ENCODE peak calls at places on chromosomes 1 and 21, in five cellular contexts. One of them, this sample, is unnamed. For H3K4me1, the result is how much of the 10 kb centered on the place peaks cover.

GRCh38 chr1:34549199-34549598 is 205.6 kb upstream of the GJB5 start:
- DNase-seq in GM12878: no peak
- DNase-seq in H1: peak
- DNase-seq in HepG2: peak
- DNase-seq in K562: no peak
- DNase-seq in this sample: no peak

GRCh38 chr1:66919828-66920227 is 4.8 kb downstream of the DNAI4 start:
- DNase-seq in GM12878: no peak
- DNase-seq in H1: no peak
- DNase-seq in HepG2: no peak
- DNase-seq in K562: no peak
- DNase-seq in this sample: no peak

GRCh38 chr1:72283204-72284083 is 1.1 kb upstream of the NEGR1 start:
- DNase-seq in GM12878: no peak
- DNase-seq in H1: no peak
- DNase-seq in HepG2: no peak
- DNase-seq in K562: no peak
- DNase-seq in this sample: peak

GRCh38 chr1:116331523-116331922 is 41.5 kb upstream of the ATP1A1 start:
- DNase-seq in GM12878: no peak
- DNase-seq in H1: no peak
- DNase-seq in HepG2: no peak
- DNase-seq in K562: no peak
- DNase-seq in this sample: no peak

GRCh38 chr1:233359431-233359830 is 31.9 kb downstream of the MAP3K21 start:
- DNase-seq in GM12878: no peak
- DNase-seq in H1: no peak
- DNase-seq in HepG2: peak
- DNase-seq in K562: no peak
- DNase-seq in this sample: peak

GRCh38 chr1:156051011-156051725 is 2.4 kb downstream of the UBQLN4 start:
- DNase-seq in GM12878: no peak
- DNase-seq in H1: no peak
- DNase-seq in HepG2: no peak
- DNase-seq in K562: no peak
- DNase-seq in this sample: no peak

GRCh38 chr1:21966247-21967000 is 10.4 kb upstream of the CELA3B start:
- DNase-seq in GM12878: no peak
- DNase-seq in H1: no peak
- DNase-seq in HepG2: peak
- DNase-seq in K562: no peak
- DNase-seq in this sample: peak

GRCh38 chr1:75430526-75430925 is 180.4 kb downstream of the SLC44A5 start:
- DNase-seq in GM12878: no peak
- DNase-seq in H1: no peak
- DNase-seq in HepG2: no peak
- DNase-seq in K562: no peak
- DNase-seq in this sample: no peak

GRCh38 chr1:204842892-204843291 is 27.8 kb upstream of the NFASC start:
- DNase-seq in GM12878: no peak
- DNase-seq in H1: no peak
- DNase-seq in HepG2: no peak
- DNase-seq in K562: no peak
- DNase-seq in this sample: no peak

GRCh38 chr21:33825898-33826297 is 89.7 kb downstream of the ATP5PO start:
- DNase-seq in GM12878: no peak
- DNase-seq in H1: no peak
- DNase-seq in HepG2: no peak
- DNase-seq in K562: no peak
- DNase-seq in this sample: no peak

GRCh38 chr1:170310931-170311330 is 165.2 kb downstream of the NTMT2 start:
- DNase-seq in GM12878: no peak
- DNase-seq in H1: no peak
- DNase-seq in HepG2: no peak
- DNase-seq in K562: no peak
- DNase-seq in this sample: no peak

GRCh38 chr1:165851034-165851658 is 23.7 kb downstream of the UCK2 start:
- DNase-seq in GM12878: no peak
- DNase-seq in H1: no peak
- DNase-seq in HepG2: no peak
- DNase-seq in K562: no peak
- DNase-seq in this sample: no peak

GRCh38 chr1:95171270-95172245 is 54.4 kb downstream of the TLCD4 start:
- DNase-seq in GM12878: no peak
- DNase-seq in H1: no peak
- DNase-seq in HepG2: no peak
- DNase-seq in K562: no peak
- DNase-seq in this sample: no peak

GRCh38 chr1:183953031-183953430 is 84.5 kb downstream of the COLGALT2 start:
- DNase-seq in GM12878: no peak
- DNase-seq in H1: no peak
- DNase-seq in HepG2: no peak
- DNase-seq in K562: no peak
- DNase-seq in this sample: no peak

GRCh38 chr1:225299624-225300023 is 128.2 kb downstream of the LBR start:
- DNase-seq in GM12878: no peak
- DNase-seq in H1: no peak
- DNase-seq in HepG2: no peak
- DNase-seq in K562: no peak
- DNase-seq in this sample: no peak

GRCh38 chr1:170964506-170964905 is 29.2 kb downstream of the MROH9 start:
- DNase-seq in GM12878: no peak
- DNase-seq in H1: no peak
- DNase-seq in HepG2: no peak
- DNase-seq in K562: no peak
- DNase-seq in this sample: no peak

GRCh38 chr1:2778220-2778592 is 23.3 kb downstream of the TTC34 start:
- DNase-seq in GM12878: no peak
- DNase-seq in H1: no peak
- DNase-seq in HepG2: no peak
- DNase-seq in K562: no peak
- DNase-seq in this sample: no peak

GRCh38 chr1:161727343-161727924 is 6.1 kb downstream of the FCRLB start:
- DNase-seq in GM12878: no peak
- DNase-seq in H1: no peak
- DNase-seq in HepG2: no peak
- DNase-seq in K562: no peak
- DNase-seq in this sample: no peak

GRCh38 chr1:173280899-173281660 is 73.9 kb upstream of the TNFSF4 start:
- DNase-seq in GM12878: no peak
- DNase-seq in H1: no peak
- DNase-seq in HepG2: no peak
- DNase-seq in K562: no peak
- DNase-seq in this sample: no peak

GRCh38 chr1:47228644-47229030 is 3.4 kb downstream of the TAL1 start:
- DNase-seq in GM12878: no peak
- DNase-seq in H1: no peak
- DNase-seq in HepG2: no peak
- DNase-seq in K562: no peak
- DNase-seq in this sample: no peak

GRCh38 chr1:67159233-67159632 is 7.0 kb upstream of the IL23R start:
- DNase-seq in GM12878: no peak
- DNase-seq in H1: no peak
- DNase-seq in HepG2: no peak
- DNase-seq in K562: no peak
- DNase-seq in this sample: no peak

GRCh38 chr21:33587792-33588484 is 546 bp downstream of the DONSON start:
- DNase-seq in GM12878: no peak
- DNase-seq in H1: no peak
- DNase-seq in HepG2: no peak
- DNase-seq in K562: no peak
- DNase-seq in this sample: peak

GRCh38 chr1:116161390-116161789 is 50.2 kb downstream of the MAB21L3 start:
- DNase-seq in GM12878: no peak
- DNase-seq in H1: no peak
- DNase-seq in HepG2: no peak
- DNase-seq in K562: no peak
- DNase-seq in this sample: no peak

DNA sequence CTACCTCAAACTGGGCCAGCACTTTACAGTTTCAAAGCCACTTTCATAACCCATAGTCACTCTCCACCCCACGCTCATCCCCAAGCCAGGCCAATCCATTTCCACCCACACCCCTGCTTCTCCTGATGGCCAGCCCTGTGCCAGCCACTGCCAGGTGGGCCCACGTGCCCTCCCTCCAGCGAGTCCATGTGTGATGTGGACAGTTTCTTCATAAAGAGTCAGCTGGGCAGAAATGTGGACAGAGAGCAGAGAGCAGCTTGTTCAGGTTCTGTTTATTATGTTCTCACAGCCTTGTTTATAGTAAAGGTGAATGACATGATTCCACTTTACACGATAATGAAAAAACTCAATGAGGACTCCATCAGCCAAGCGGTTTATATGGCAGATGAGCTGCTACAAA is 37.4 kb upstream of the RGS16 start:
- DNase-seq in GM12878: no peak
- DNase-seq in H1: no peak
- DNase-seq in HepG2: no peak
- DNase-seq in K562: no peak
- DNase-seq in this sample: no peak
- H3K4me1 ChIP-seq in GM12878: under half
- H3K4me1 ChIP-seq in H1: under half
- H3K4me1 ChIP-seq in HepG2: under half
- H3K4me1 ChIP-seq in K562: under half
- H3K4me1 ChIP-seq in this sample: under half

GRCh38 chr1:199847021-199847420 is 180.5 kb upstream of the NR5A2 start:
- DNase-seq in GM12878: no peak
- DNase-seq in H1: no peak
- DNase-seq in HepG2: no peak
- DNase-seq in K562: no peak
- DNase-seq in this sample: no peak

DNA sequence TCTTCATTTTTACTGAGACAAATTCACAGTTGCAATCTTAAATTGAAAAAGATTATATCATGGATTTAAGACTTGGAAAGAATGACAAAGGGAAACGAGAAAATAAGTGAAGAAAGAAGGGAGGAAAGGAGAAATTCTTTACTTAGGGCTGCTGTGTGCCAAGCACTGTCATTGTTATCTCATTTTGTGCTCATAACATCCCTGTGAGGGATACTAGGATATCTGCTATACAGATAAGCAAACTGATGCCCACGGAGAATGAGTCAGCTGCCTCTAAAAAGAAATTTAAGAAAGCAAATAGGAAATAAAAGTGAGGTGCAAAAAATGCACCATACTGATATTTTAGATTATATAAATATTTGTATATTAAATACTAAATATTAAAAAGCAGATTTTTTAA is 183.7 kb upstream of the NR5A2 start:
- DNase-seq in GM12878: no peak
- DNase-seq in H1: no peak
- DNase-seq in HepG2: no peak
- DNase-seq in K562: no peak
- DNase-seq in this sample: no peak
- TF ChIP-seq KDM1A in GM12878: no peak
- TF ChIP-seq KDM1A in H1: no peak
- TF ChIP-seq KDM1A in HepG2: no peak
- TF ChIP-seq KDM1A in K562: no peak
- TF ChIP-seq KDM1A in this sample: no peak

DNA sequence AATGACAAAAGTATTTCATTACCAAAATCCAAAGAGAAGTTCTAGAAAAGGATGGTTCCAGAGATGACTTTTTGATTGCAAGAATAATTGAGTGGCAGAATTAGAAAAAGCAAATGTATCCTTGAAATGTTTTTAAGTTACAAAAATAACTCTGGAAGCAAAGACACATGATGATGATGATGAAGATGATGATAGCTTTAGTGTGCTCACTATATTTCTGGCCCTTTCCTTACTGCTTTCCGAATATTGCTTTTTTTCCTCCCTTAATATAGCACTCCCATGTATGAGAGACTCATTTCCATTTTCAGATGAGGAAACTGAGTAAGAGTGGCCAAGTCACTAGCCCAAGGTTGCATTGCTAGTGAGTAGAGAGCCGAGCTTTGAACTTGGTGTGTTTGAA is 54.7 kb downstream of the CACHD1 start:
- DNase-seq in GM12878: no peak
- DNase-seq in H1: no peak
- DNase-seq in HepG2: no peak
- DNase-seq in K562: no peak
- DNase-seq in this sample: no peak
- H3K4me1 ChIP-seq in GM12878: under half
- H3K4me1 ChIP-seq in H1: under half
- H3K4me1 ChIP-seq in HepG2: under half
- H3K4me1 ChIP-seq in K562: under half
- H3K4me1 ChIP-seq in this sample: under half

GRCh38 chr1:202834771-202835547 is 24.2 kb downstream of the PCAT6 start:
- DNase-seq in GM12878: no peak
- DNase-seq in H1: no peak
- DNase-seq in HepG2: no peak
- DNase-seq in K562: no peak
- DNase-seq in this sample: no peak
- TF ChIP-seq KDM1A in GM12878: no peak
- TF ChIP-seq KDM1A in H1: no peak
- TF ChIP-seq KDM1A in HepG2: no peak
- TF ChIP-seq KDM1A in K562: no peak
- TF ChIP-seq KDM1A in this sample: no peak

DNA sequence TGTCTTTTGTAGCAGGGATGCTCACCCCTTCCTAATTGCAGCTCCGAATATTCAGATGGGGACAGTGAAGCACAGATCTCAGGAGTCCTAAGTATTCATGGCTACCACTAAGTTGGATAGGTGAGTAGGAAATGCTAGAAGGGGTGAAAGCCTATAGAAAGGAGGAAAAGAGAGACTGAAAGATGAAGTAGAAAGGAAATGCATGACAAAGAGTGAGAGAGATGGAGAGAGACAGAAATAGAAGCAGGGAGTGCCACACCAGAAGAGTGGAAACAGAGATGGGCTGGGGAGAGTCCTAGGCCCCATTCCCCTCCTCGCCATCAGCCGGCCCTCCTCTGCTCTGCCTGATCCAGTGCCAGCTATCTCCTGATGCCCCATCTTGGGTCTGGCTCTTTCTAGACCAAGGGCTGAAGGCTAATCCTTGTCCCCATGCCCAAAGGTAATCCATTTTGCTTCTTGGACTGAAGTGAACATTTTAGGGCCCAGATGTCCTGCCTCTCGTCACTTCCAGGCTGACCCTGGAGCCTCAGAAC is 2.0 kb downstream of the PEA15 start:
- DNase-seq in GM12878: no peak
- DNase-seq in H1: no peak
- DNase-seq in HepG2: no peak
- DNase-seq in K562: no peak
- DNase-seq in this sample: no peak
- H3K4me1 ChIP-seq in GM12878: under half
- H3K4me1 ChIP-seq in H1: under half
- H3K4me1 ChIP-seq in HepG2: under half
- H3K4me1 ChIP-seq in K562: under half
- H3K4me1 ChIP-seq in this sample: under half

This sample was measured in A549.